ENCODE peak calls at places on chromosomes 4 and X, in five cellular contexts. One of them, this sample, is unnamed.

GRCh38 chr4:111934294-111934693 is 211.0 kb upstream of the FAM241A start:
- DNase-seq in fibroblast of mammary gland: no peak
- DNase-seq in ELR: peak
- DNase-seq in PC-3: no peak
- DNase-seq in stomach: no peak
- DNase-seq in this sample: peak

GRCh38 chrX:65871671-65872311 is 168.1 kb downstream of the VSIG4 start:
- DNase-seq in fibroblast of mammary gland: no peak
- DNase-seq in ELR: peak
- DNase-seq in PC-3: peak
- DNase-seq in stomach: no peak
- DNase-seq in this sample: peak

GRCh38 chr4:80192937-80193336 is 4.4 kb upstream of the PRDM8 start:
- DNase-seq in fibroblast of mammary gland: peak
- DNase-seq in ELR: peak
- DNase-seq in PC-3: peak
- DNase-seq in stomach: no peak
- DNase-seq in this sample: peak

GRCh38 chr4:133355636-133356035 is 206.5 kb downstream of the PCDH10 start:
- DNase-seq in fibroblast of mammary gland: no peak
- DNase-seq in ELR: no peak
- DNase-seq in PC-3: no peak
- DNase-seq in stomach: no peak
- DNase-seq in this sample: no peak

GRCh38 chrX:103503163-103503852 is 16.0 kb downstream of the RAB40A start:
- DNase-seq in fibroblast of mammary gland: peak
- DNase-seq in ELR: peak
- DNase-seq in PC-3: peak
- DNase-seq in stomach: no peak
- DNase-seq in this sample: peak

GRCh38 chr4:143626134-143626859 is 74.2 kb downstream of the FREM3 start:
- DNase-seq in fibroblast of mammary gland: peak
- DNase-seq in ELR: no peak
- DNase-seq in PC-3: no peak
- DNase-seq in stomach: peak
- DNase-seq in this sample: no peak

GRCh38 chrX:33207056-33207455 is 4.3 kb downstream of the DMD start:
- DNase-seq in fibroblast of mammary gland: no peak
- DNase-seq in ELR: no peak
- DNase-seq in PC-3: no peak
- DNase-seq in stomach: no peak
- DNase-seq in this sample: no peak

GRCh38 chr4:185782523-185782922 is 29.5 kb downstream of the SORBS2 start:
- DNase-seq in fibroblast of mammary gland: peak
- DNase-seq in ELR: peak
- DNase-seq in PC-3: peak
- DNase-seq in stomach: no peak
- DNase-seq in this sample: peak

GRCh38 chr4:102172341-102172740 is 172.9 kb downstream of the SLC39A8 start:
- DNase-seq in fibroblast of mammary gland: no peak
- DNase-seq in ELR: peak
- DNase-seq in PC-3: no peak
- DNase-seq in stomach: no peak
- DNase-seq in this sample: no peak

GRCh38 chr4:84498203-84499026 is 677 bp downstream of the NKX6-1 start:
- DNase-seq in fibroblast of mammary gland: peak
- DNase-seq in ELR: peak
- DNase-seq in PC-3: peak
- DNase-seq in stomach: no peak
- DNase-seq in this sample: peak

This sample was measured in HT1080.